ENCODE peak calls at places on chromosomes 5 and 9, in ten cellular contexts. One of them, this sample, is unnamed.

GRCh38 chr5:163504091-163504931 is 1.1 kb upstream of the MAT2B start:
- DNase-seq in sigmoid colon: peak; percentile 76
- DNase-seq in stomach: peak; percentile 57
- DNase-seq in prostate gland: peak; percentile 43
- DNase-seq in HCT116: no peak
- DNase-seq in GM12878: no peak
- DNase-seq in upper lobe of left lung: peak; percentile 83
- DNase-seq in breast epithelium: no peak
- DNase-seq in H1: no peak
- DNase-seq in spleen: peak; percentile 80
- DNase-seq in this sample: no peak

GRCh38 chr5:160150381-160150780 is 31.1 kb upstream of the PWWP2A start:
- DNase-seq in sigmoid colon: no peak
- DNase-seq in stomach: no peak
- DNase-seq in prostate gland: no peak
- DNase-seq in HCT116: no peak
- DNase-seq in GM12878: no peak
- DNase-seq in upper lobe of left lung: peak; percentile 41
- DNase-seq in breast epithelium: no peak
- DNase-seq in H1: no peak
- DNase-seq in spleen: no peak
- DNase-seq in this sample: no peak

GRCh38 chr5:132979367-132979935 is 16.0 kb upstream of the AFF4 start:
- DNase-seq in sigmoid colon: no peak
- DNase-seq in stomach: no peak
- DNase-seq in prostate gland: no peak
- DNase-seq in HCT116: no peak
- DNase-seq in GM12878: no peak
- DNase-seq in upper lobe of left lung: no peak
- DNase-seq in breast epithelium: no peak
- DNase-seq in H1: no peak
- DNase-seq in spleen: no peak
- DNase-seq in this sample: no peak

GRCh38 chr5:142816577-142816976 is 46.4 kb downstream of the ARHGAP26 start:
- DNase-seq in sigmoid colon: no peak
- DNase-seq in stomach: peak; percentile 75
- DNase-seq in prostate gland: no peak
- DNase-seq in HCT116: no peak
- DNase-seq in GM12878: no peak
- DNase-seq in upper lobe of left lung: peak; percentile 76
- DNase-seq in breast epithelium: no peak
- DNase-seq in H1: no peak
- DNase-seq in spleen: no peak
- DNase-seq in this sample: no peak

GRCh38 chr5:168749391-168750100 is 170.4 kb upstream of the PANK3 start:
- DNase-seq in sigmoid colon: no peak
- DNase-seq in stomach: no peak
- DNase-seq in prostate gland: no peak
- DNase-seq in HCT116: no peak
- DNase-seq in GM12878: no peak
- DNase-seq in upper lobe of left lung: peak; percentile 9
- DNase-seq in breast epithelium: no peak
- DNase-seq in H1: no peak
- DNase-seq in spleen: peak; percentile 59
- DNase-seq in this sample: no peak

GRCh38 chr9:21455320-21455719 is 15.1 kb downstream of the IFNA1 start:
- DNase-seq in sigmoid colon: no peak
- DNase-seq in stomach: no peak
- DNase-seq in prostate gland: peak; percentile 10
- DNase-seq in HCT116: peak; percentile 23
- DNase-seq in GM12878: no peak
- DNase-seq in upper lobe of left lung: no peak
- DNase-seq in breast epithelium: no peak
- DNase-seq in H1: no peak
- DNase-seq in spleen: no peak
- DNase-seq in this sample: no peak

GRCh38 chr9:6877671-6878161 is 119.9 kb downstream of the KDM4C start:
- DNase-seq in sigmoid colon: no peak
- DNase-seq in stomach: no peak
- DNase-seq in prostate gland: no peak
- DNase-seq in HCT116: no peak
- DNase-seq in GM12878: no peak
- DNase-seq in upper lobe of left lung: no peak
- DNase-seq in breast epithelium: no peak
- DNase-seq in H1: no peak
- DNase-seq in spleen: no peak
- DNase-seq in this sample: no peak

GRCh38 chr5:76582252-76583162 is 40.7 kb downstream of the F2RL2 start:
- DNase-seq in sigmoid colon: no peak
- DNase-seq in stomach: no peak
- DNase-seq in prostate gland: no peak
- DNase-seq in HCT116: no peak
- DNase-seq in GM12878: peak; percentile 79
- DNase-seq in upper lobe of left lung: peak; percentile 30
- DNase-seq in breast epithelium: no peak
- DNase-seq in H1: no peak
- DNase-seq in spleen: no peak
- DNase-seq in this sample: no peak

GRCh38 chr9:113481176-113481805 is 17.8 kb downstream of the RGS3 start:
- DNase-seq in sigmoid colon: peak; percentile 52
- DNase-seq in stomach: peak; percentile 65
- DNase-seq in prostate gland: peak; percentile 78
- DNase-seq in HCT116: no peak
- DNase-seq in GM12878: no peak
- DNase-seq in upper lobe of left lung: no peak
- DNase-seq in breast epithelium: no peak
- DNase-seq in H1: no peak
- DNase-seq in spleen: no peak
- DNase-seq in this sample: no peak

GRCh38 chr5:94562327-94562971 is 56.0 kb downstream of the KIAA0825 start:
- DNase-seq in sigmoid colon: no peak
- DNase-seq in stomach: no peak
- DNase-seq in prostate gland: no peak
- DNase-seq in HCT116: no peak
- DNase-seq in GM12878: no peak
- DNase-seq in upper lobe of left lung: no peak
- DNase-seq in breast epithelium: no peak
- DNase-seq in H1: no peak
- DNase-seq in spleen: no peak
- DNase-seq in this sample: no peak

GRCh38 chr5:134135091-134135655 is 20.7 kb downstream of the TCF7 start:
- DNase-seq in sigmoid colon: peak; percentile 11
- DNase-seq in stomach: no peak
- DNase-seq in prostate gland: no peak
- DNase-seq in HCT116: no peak
- DNase-seq in GM12878: no peak
- DNase-seq in upper lobe of left lung: peak; percentile 1
- DNase-seq in breast epithelium: peak; percentile 7
- DNase-seq in H1: no peak
- DNase-seq in spleen: peak; percentile 37
- DNase-seq in this sample: no peak

GRCh38 chr9:16532681-16533450 is 337.6 kb downstream of the BNC2 start:
- DNase-seq in sigmoid colon: no peak
- DNase-seq in stomach: no peak
- DNase-seq in prostate gland: no peak
- DNase-seq in HCT116: no peak
- DNase-seq in GM12878: no peak
- DNase-seq in upper lobe of left lung: no peak
- DNase-seq in breast epithelium: no peak
- DNase-seq in H1: no peak
- DNase-seq in spleen: no peak
- DNase-seq in this sample: no peak

GRCh38 chr9:82583524-82583923 is 479.4 kb downstream of the RASEF start:
- DNase-seq in sigmoid colon: no peak
- DNase-seq in stomach: no peak
- DNase-seq in prostate gland: no peak
- DNase-seq in HCT116: no peak
- DNase-seq in GM12878: no peak
- DNase-seq in upper lobe of left lung: no peak
- DNase-seq in breast epithelium: no peak
- DNase-seq in H1: no peak
- DNase-seq in spleen: no peak
- DNase-seq in this sample: no peak

GRCh38 chr5:40846371-40846770 is 5.2 kb downstream of the CARD6 start:
- DNase-seq in sigmoid colon: no peak
- DNase-seq in stomach: no peak
- DNase-seq in prostate gland: no peak
- DNase-seq in HCT116: no peak
- DNase-seq in GM12878: no peak
- DNase-seq in upper lobe of left lung: no peak
- DNase-seq in breast epithelium: no peak
- DNase-seq in H1: no peak
- DNase-seq in spleen: no peak
- DNase-seq in this sample: no peak

GRCh38 chr5:157802747-157803146 is 56.2 kb downstream of the CLINT1 start:
- DNase-seq in sigmoid colon: no peak
- DNase-seq in stomach: no peak
- DNase-seq in prostate gland: no peak
- DNase-seq in HCT116: no peak
- DNase-seq in GM12878: no peak
- DNase-seq in upper lobe of left lung: no peak
- DNase-seq in breast epithelium: no peak
- DNase-seq in H1: no peak
- DNase-seq in spleen: no peak
- DNase-seq in this sample: no peak

GRCh38 chr5:66144074-66144798 is at the start of gene SREK1:
- DNase-seq in sigmoid colon: peak; percentile 96
- DNase-seq in stomach: peak; percentile 93
- DNase-seq in prostate gland: peak; percentile 90
- DNase-seq in HCT116: peak; percentile 83
- DNase-seq in GM12878: peak; percentile 63
- DNase-seq in upper lobe of left lung: peak; percentile 96
- DNase-seq in breast epithelium: peak; percentile 88
- DNase-seq in H1: peak; percentile 65
- DNase-seq in spleen: peak; percentile 98
- DNase-seq in this sample: peak; percentile 82
- TF ChIP-seq POLR2A in sigmoid colon: peak; percentile 71
- TF ChIP-seq POLR2A in stomach: peak; percentile 84
- TF ChIP-seq POLR2A in prostate gland: peak; percentile 79
- TF ChIP-seq POLR2A in HCT116: peak; percentile 91
- TF ChIP-seq POLR2A in GM12878: peak; percentile 96
- TF ChIP-seq POLR2A in upper lobe of left lung: peak; percentile 46
- TF ChIP-seq POLR2A in breast epithelium: peak; percentile 65
- TF ChIP-seq POLR2A in H1: peak; percentile 96
- TF ChIP-seq POLR2A in spleen: no peak
- TF ChIP-seq POLR2A in this sample: peak; percentile 93

DNA sequence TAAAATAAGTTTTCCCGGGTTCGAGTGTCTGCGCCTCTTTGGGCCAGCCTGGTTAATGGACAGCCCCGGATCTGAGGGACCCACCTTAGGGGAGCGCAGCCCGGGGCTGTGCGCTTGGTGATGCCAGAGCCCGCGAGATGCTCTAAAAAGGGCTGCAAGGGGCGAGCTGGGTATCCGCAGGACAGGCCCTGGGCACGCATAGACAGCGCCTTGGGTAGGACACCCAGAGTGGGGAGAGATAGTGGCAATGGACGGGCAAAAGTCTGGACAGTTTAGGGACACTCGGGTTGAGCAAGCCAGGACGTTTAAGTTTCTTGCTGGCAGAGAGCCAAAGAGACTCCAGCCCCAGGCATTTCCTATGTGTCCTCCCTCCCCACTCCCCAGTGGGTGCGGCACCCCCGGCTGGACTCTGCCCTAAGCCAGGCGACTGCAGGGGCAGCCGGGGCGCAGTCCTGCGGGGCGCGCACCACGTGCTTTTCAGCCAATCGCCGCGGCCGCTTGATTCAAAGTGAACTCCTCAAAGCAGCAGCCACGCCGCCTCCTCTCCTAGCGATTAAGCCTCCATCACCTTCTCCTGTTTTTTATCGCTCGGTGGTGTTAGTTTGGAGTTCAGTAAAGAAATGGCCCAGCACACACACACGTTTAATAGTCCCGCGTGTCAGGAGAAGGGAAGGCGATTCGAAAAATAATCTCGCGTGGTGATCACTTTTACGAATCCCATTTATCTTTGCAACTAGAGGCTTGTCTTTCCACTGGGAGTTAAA is 668 bp upstream of the ENC1 start:
- DNase-seq in sigmoid colon: peak; percentile 81
- DNase-seq in stomach: peak; percentile 80
- DNase-seq in prostate gland: peak; percentile 72
- DNase-seq in HCT116: peak; percentile 48
- DNase-seq in GM12878: no peak
- DNase-seq in upper lobe of left lung: peak; percentile 87
- DNase-seq in breast epithelium: peak; percentile 61
- DNase-seq in H1: no peak
- DNase-seq in spleen: peak; percentile 93
- DNase-seq in this sample: no peak
- TF ChIP-seq POLR2AphosphoS5 in sigmoid colon: peak; percentile 46
- TF ChIP-seq POLR2AphosphoS5 in stomach: peak; percentile 66
- TF ChIP-seq POLR2AphosphoS5 in prostate gland: no peak
- TF ChIP-seq POLR2AphosphoS5 in HCT116: peak; percentile 31
- TF ChIP-seq POLR2AphosphoS5 in GM12878: no peak
- TF ChIP-seq POLR2AphosphoS5 in upper lobe of left lung: peak; percentile 26
- TF ChIP-seq POLR2AphosphoS5 in breast epithelium: no peak
- TF ChIP-seq POLR2AphosphoS5 in H1: no peak
- TF ChIP-seq POLR2AphosphoS5 in spleen: peak; percentile 55
- TF ChIP-seq POLR2AphosphoS5 in this sample: no peak

DNA sequence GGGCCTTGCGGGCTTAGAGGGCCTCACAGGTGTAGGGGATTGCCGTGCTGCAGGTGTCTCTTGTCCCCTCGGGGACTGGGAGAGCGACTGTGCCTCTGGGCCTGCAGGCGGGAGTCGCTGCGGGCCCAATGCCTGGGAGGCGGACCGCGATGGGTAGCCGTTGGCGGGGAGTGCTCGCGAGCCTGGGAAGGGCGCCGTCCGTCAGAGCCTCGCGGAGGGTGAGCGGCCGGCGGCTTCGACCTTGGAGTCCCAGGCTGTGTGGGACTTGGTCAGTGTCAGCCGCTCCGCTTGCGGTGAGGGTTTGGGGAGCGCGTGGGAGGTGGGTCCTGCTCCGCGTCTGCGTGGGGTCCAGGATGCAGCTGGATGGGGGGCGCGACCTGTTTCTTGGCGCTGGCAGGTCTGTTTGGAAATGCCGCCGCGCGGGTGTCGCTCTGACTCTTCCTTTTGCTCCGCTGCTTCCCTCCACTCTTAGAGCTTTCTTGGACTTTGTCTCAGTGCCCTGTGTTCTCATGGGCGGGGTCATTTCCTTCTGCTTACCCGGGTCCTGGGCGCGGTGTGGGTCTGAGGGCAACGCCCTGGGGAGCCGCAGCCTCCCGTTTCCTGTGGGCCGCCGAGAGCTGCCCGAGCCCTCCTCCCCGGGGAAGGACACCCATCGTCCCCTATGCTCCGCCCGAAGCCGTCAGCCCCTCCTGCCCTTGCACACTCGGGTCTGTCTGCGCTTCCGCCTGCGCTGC is 88.9 kb upstream of the CACNA1B start:
- DNase-seq in sigmoid colon: peak; percentile 50
- DNase-seq in stomach: peak; percentile 72
- DNase-seq in prostate gland: no peak
- DNase-seq in HCT116: no peak
- DNase-seq in GM12878: no peak
- DNase-seq in upper lobe of left lung: no peak
- DNase-seq in breast epithelium: no peak
- DNase-seq in H1: no peak
- DNase-seq in spleen: no peak
- DNase-seq in this sample: no peak
- TF ChIP-seq POLR2A in sigmoid colon: no peak
- TF ChIP-seq POLR2A in stomach: no peak
- TF ChIP-seq POLR2A in prostate gland: no peak
- TF ChIP-seq POLR2A in HCT116: no peak
- TF ChIP-seq POLR2A in GM12878: no peak
- TF ChIP-seq POLR2A in upper lobe of left lung: no peak
- TF ChIP-seq POLR2A in breast epithelium: no peak
- TF ChIP-seq POLR2A in H1: no peak
- TF ChIP-seq POLR2A in spleen: no peak
- TF ChIP-seq POLR2A in this sample: no peak

GRCh38 chr5:59358497-59358896 is 535.0 kb downstream of the PDE4D start:
- DNase-seq in sigmoid colon: peak; percentile 69
- DNase-seq in stomach: no peak
- DNase-seq in prostate gland: no peak
- DNase-seq in HCT116: no peak
- DNase-seq in GM12878: no peak
- DNase-seq in upper lobe of left lung: no peak
- DNase-seq in breast epithelium: no peak
- DNase-seq in H1: no peak
- DNase-seq in spleen: no peak
- DNase-seq in this sample: no peak
- TF ChIP-seq POLR2AphosphoS5 in sigmoid colon: peak; percentile 79
- TF ChIP-seq POLR2AphosphoS5 in stomach: peak; percentile 8
- TF ChIP-seq POLR2AphosphoS5 in prostate gland: no peak
- TF ChIP-seq POLR2AphosphoS5 in HCT116: no peak
- TF ChIP-seq POLR2AphosphoS5 in GM12878: no peak
- TF ChIP-seq POLR2AphosphoS5 in upper lobe of left lung: no peak
- TF ChIP-seq POLR2AphosphoS5 in breast epithelium: no peak
- TF ChIP-seq POLR2AphosphoS5 in H1: no peak
- TF ChIP-seq POLR2AphosphoS5 in spleen: no peak
- TF ChIP-seq POLR2AphosphoS5 in this sample: no peak

This sample was measured in GM12891.